ENCODE peak calls at places on chromosomes 6 and 20, in ten cellular contexts. S is cardiac muscle cell, E is GM23248, W is mammary epithelial cell, R is endodermal cell, N is heart right ventricle, O is SJSA1, A is psoas muscle, B is ovary, X is transverse colon. U is an unnamed sample. For H3K27me3 and H3K36me3, the result is how much of the 10 kb centered on the place peaks cover.

GRCh38 chr6:11600251-11600650 is 62.7 kb downstream of the TMEM170B start:
- DNase-seq in S (no peak), E (no peak), W (no peak), R (no peak), N (no peak), O (no peak), A (no peak), B (no peak), X (no peak), U (no peak)

GRCh38 chr6:81906041-81906440 is 153.6 kb upstream of the TENT5A start:
- DNase-seq in S (no peak), E (no peak), W (no peak), R (no peak), N (no peak), O (no peak), A (no peak), B (no peak), X (no peak), U (no peak)

GRCh38 chr20:49028684-49029083 is 17.4 kb upstream of the CSE1L start:
- DNase-seq in S (peak), E (peak), W (peak), R (peak), N (no peak), O (no peak), A (no peak), B (no peak), X (no peak), U (no peak)

GRCh38 chr20:43919686-43920403 is 5.2 kb downstream of the TOX2 start:
- DNase-seq in S (no peak), E (no peak), W (no peak), R (no peak), N (no peak), O (no peak), A (no peak), B (no peak), X (no peak), U (no peak)

GRCh38 chr6:140140891-140141290 is 766.4 kb upstream of the CITED2 start:
- DNase-seq in S (no peak), E (no peak), W (no peak), R (no peak), N (no peak), O (no peak), A (no peak), B (no peak), X (no peak), U (no peak)

GRCh38 chr6:108876929-108877775 is 28.9 kb downstream of the ARMC2 start:
- DNase-seq in S (peak), E (peak), W (no peak), R (no peak), N (peak), O (no peak), A (peak), B (peak), X (peak), U (no peak)

GRCh38 chr6:124294572-124294971 is 490.9 kb downstream of the NKAIN2 start:
- DNase-seq in S (peak), E (no peak), W (peak), R (no peak), N (no peak), O (no peak), A (no peak), B (no peak), X (no peak), U (no peak)

GRCh38 chr20:8880085-8880853 is 188.6 kb upstream of the PLCB4 start:
- DNase-seq in S (no peak), E (no peak), W (no peak), R (no peak), N (no peak), O (no peak), A (no peak), B (no peak), X (no peak), U (no peak)

GRCh38 chr6:31070711-31071197 is 41.6 kb downstream of the C6orf15 start:
- DNase-seq in S (peak), E (peak), W (peak), R (peak), N (peak), O (peak), A (no peak), B (peak), X (no peak), U (no peak)

GRCh38 chr6:95923518-95923917 is 92.3 kb upstream of the FUT9 start:
- DNase-seq in S (no peak), E (peak), W (no peak), R (peak), N (no peak), O (no peak), A (no peak), B (no peak), X (no peak), U (no peak)

GRCh38 chr6:79949235-79949634 is 1.9 kb upstream of the ELOVL4 start:
- DNase-seq in S (peak), E (peak), W (peak), R (peak), N (peak), O (peak), A (no peak), B (peak), X (peak), U (no peak)

GRCh38 chr6:167469655-167470054 is 144.8 kb downstream of the TTLL2 start:
- DNase-seq in S (no peak), E (no peak), W (no peak), R (peak), N (peak), O (no peak), A (no peak), B (no peak), X (no peak), U (no peak)

GRCh38 chr6:143223895-143224294 is 163.2 kb downstream of the AIG1 start:
- DNase-seq in S (peak), E (no peak), W (no peak), R (peak), N (peak), O (no peak), A (peak), B (peak), X (peak), U (no peak)

GRCh38 chr20:64101731-64102621 is 5.4 kb downstream of the NPBWR2 start:
- DNase-seq in S (no peak), E (peak), W (no peak), R (peak), N (no peak), O (no peak), A (peak), B (no peak), X (peak), U (peak)

GRCh38 chr6:704037-704436 is 11.1 kb upstream of the EXOC2 start:
- DNase-seq in S (no peak), E (no peak), W (no peak), R (no peak), N (no peak), O (no peak), A (no peak), B (no peak), X (no peak), U (no peak)

GRCh38 chr6:90068835-90069478 is 174.7 kb downstream of the GJA10 start:
- DNase-seq in S (peak), E (no peak), W (no peak), R (no peak), N (no peak), O (no peak), A (no peak), B (no peak), X (no peak), U (no peak)

GRCh38 chr6:116278478-116278822 is 1.3 kb downstream of the TSPYL1 start:
- DNase-seq in S (no peak), E (no peak), W (no peak), R (no peak), N (no peak), O (no peak), A (no peak), B (no peak), X (no peak), U (no peak)

GRCh38 chr6:151027295-151027747 is 161.8 kb downstream of the MTHFD1L start:
- DNase-seq in S (no peak), E (no peak), W (no peak), R (no peak), N (no peak), O (no peak), A (no peak), B (no peak), X (no peak), U (no peak)

GRCh38 chr6:19427548-19427947 is 409.6 kb upstream of the ID4 start:
- DNase-seq in S (no peak), E (no peak), W (no peak), R (no peak), N (no peak), O (no peak), A (no peak), B (no peak), X (no peak), U (no peak)

GRCh38 chr6:108589244-108589730 is 28.6 kb downstream of the FOXO3 start:
- DNase-seq in S (peak), E (peak), W (peak), R (peak), N (peak), O (peak), A (peak), B (peak), X (peak), U (no peak)

GRCh38 chr20:38805958-38806854 is 709 bp downstream of the PPP1R16B start:
- DNase-seq in S (no peak), E (peak), W (no peak), R (peak), N (no peak), O (no peak), A (peak), B (no peak), X (peak), U (peak)

GRCh38 chr20:46056970-46057855 is 28.2 kb downstream of the SLC12A5 start:
- DNase-seq in S (peak), E (peak), W (peak), R (peak), N (peak), O (peak), A (peak), B (peak), X (no peak), U (no peak)

GRCh38 chr20:63857751-63858392 is 3.4 kb upstream of the ABHD16B start:
- DNase-seq in S (peak), E (peak), W (no peak), R (no peak), N (peak), O (no peak), A (no peak), B (peak), X (no peak), U (no peak)

GRCh38 chr6:129890164-129890563 is 29.0 kb upstream of the TMEM244 start:
- DNase-seq in S (no peak), E (peak), W (peak), R (no peak), N (no peak), O (no peak), A (no peak), B (no peak), X (no peak), U (no peak)

GRCh38 chr20:44471481-44471882 is 4.2 kb upstream of the TTPAL start:
- DNase-seq in S (peak), E (peak), W (peak), R (no peak), N (no peak), O (no peak), A (no peak), B (no peak), X (no peak), U (no peak)

GRCh38 chr6:97401533-97401932 is 118.5 kb upstream of the MMS22L start:
- DNase-seq in S (peak), E (peak), W (no peak), R (no peak), N (peak), O (no peak), A (no peak), B (no peak), X (no peak), U (no peak)

GRCh38 chr20:11266571-11266970 is 592.8 kb upstream of the JAG1 start:
- DNase-seq in S (no peak), E (no peak), W (peak), R (no peak), N (no peak), O (no peak), A (no peak), B (no peak), X (no peak), U (no peak)

GRCh38 chr6:45566882-45567281 is 189.1 kb upstream of the SUPT3H start:
- DNase-seq in S (peak), E (peak), W (peak), R (peak), N (no peak), O (peak), A (no peak), B (no peak), X (no peak), U (no peak)

GRCh38 chr6:5459346-5459745 is 198.0 kb downstream of the FARS2 start:
- DNase-seq in S (no peak), E (no peak), W (peak), R (no peak), N (no peak), O (no peak), A (no peak), B (no peak), X (no peak), U (no peak)

GRCh38 chr6:165799736-165800135 is 136.7 kb upstream of the PDE10A start:
- DNase-seq in S (peak), E (peak), W (no peak), R (no peak), N (peak), O (no peak), A (peak), B (no peak), X (no peak), U (no peak)

DNA sequence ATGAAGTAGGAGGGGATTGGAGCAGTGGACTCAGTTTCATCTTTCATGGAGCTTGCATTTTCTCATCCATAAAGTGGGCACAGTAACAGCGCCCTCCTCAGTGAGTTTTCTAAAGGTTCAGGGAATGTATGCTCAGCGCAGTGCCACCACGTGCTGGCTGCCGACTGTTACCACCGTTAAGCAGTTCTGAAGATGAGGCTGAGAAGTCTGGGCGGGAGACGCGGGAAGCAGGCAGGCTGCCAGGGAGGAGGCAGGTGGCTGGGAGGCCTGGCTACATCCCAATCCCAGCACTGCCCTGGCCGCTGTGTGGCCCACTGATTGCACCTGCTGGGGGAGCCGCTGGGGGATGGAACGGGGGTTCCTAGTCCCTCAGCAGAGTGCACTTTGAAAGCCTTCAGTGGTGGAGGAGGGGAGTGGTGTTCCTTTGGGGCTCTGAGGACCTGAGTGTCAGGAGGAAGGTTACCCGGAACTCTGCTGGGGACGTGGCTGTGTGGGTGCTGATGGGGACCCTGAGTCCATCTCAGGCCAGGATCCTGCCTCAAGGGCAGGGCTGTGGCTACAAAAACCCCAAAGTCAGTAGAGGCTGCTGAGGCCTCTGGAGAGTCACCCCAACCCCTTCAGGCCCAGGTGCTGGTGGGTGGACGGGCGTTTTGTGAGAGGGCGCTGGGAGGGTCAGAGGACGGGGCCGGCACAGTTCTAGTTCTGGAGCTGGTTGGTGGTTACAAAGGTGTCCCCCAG is 28.0 kb upstream of the PHACTR3 start:
- DNase-seq in S (no peak), E (no peak), W (no peak), R (peak), N (no peak), O (no peak), A (no peak), B (no peak), X (no peak), U (no peak)
- H3K27me3 ChIP-seq in S (under half), E (under half), W (under half), R (half or more), N (half or more), O (under half), A (under half), B (under half), X (half or more), U (under half)

GRCh38 chr20:1371830-1372539 is 20.9 kb downstream of the FKBP1A start:
- DNase-seq in S (no peak), E (no peak), W (no peak), R (no peak), N (no peak), O (peak), A (no peak), B (no peak), X (no peak), U (no peak)

GRCh38 chr20:1373036-1373435 is 19.8 kb downstream of the FKBP1A start:
- DNase-seq in S (no peak), E (no peak), W (no peak), R (no peak), N (peak), O (no peak), A (no peak), B (no peak), X (no peak), U (no peak)

GRCh38 chr20:1369970-1370369 is 22.9 kb downstream of the FKBP1A start:
- DNase-seq in S (no peak), E (no peak), W (no peak), R (no peak), N (no peak), O (no peak), A (no peak), B (no peak), X (no peak), U (no peak)

GRCh38 chr20:1370548-1371110 is 22.2 kb downstream of the FKBP1A start:
- DNase-seq in S (peak), E (peak), W (no peak), R (no peak), N (no peak), O (no peak), A (no peak), B (no peak), X (no peak), U (no peak)

DNA sequence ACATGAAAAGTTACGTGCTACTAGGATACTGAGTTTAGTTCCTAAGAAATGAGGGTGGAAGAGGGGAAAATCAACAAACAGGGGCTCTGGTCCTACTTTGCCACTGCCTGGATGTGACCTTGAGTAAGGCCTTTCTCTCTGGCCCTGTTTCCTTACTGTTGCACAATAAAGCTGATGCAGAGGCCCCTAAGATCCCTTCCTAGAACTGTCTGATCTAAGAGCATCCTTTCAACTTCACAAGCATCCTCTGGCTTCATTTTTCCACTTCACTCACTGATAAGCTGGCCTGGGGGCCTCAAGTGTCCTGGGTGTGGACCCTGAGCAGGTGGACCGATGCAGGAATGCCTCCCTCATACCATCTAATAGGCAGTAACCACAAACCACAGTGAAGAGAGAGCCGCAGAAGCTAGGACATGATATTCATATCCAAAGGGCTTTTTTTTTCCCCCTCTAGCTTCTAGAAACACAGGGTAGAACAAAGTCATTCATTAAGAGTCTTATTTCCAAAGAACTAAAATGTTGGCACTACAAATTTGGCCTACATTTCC is 21.5 kb downstream of the FKBP1A start:
- DNase-seq in S (no peak), E (peak), W (no peak), R (no peak), N (no peak), O (peak), A (no peak), B (peak), X (no peak), U (no peak)
- H3K27ac ChIP-seq in S (no peak), E (peak), W (no peak), R (no peak), N (peak), O (no peak), A (peak), B (no peak), X (peak), U (no peak)

GRCh38 chr20:32315399-32315798 is 37.9 kb downstream of the KIF3B start:
- DNase-seq in S (no peak), E (no peak), W (no peak), R (no peak), N (no peak), O (no peak), A (no peak), B (no peak), X (no peak), U (no peak)

GRCh38 chr20:32312718-32313424 is 35.4 kb downstream of the KIF3B start:
- DNase-seq in S (no peak), E (no peak), W (no peak), R (no peak), N (no peak), O (no peak), A (no peak), B (no peak), X (no peak), U (no peak)

GRCh38 chr20:32314768-32315167 is 37.3 kb downstream of the KIF3B start:
- DNase-seq in S (no peak), E (no peak), W (no peak), R (no peak), N (no peak), O (no peak), A (no peak), B (no peak), X (no peak), U (no peak)

GRCh38 chr20:32316667-32317066 is 39.2 kb downstream of the KIF3B start:
- DNase-seq in S (no peak), E (peak), W (peak), R (no peak), N (no peak), O (no peak), A (no peak), B (no peak), X (no peak), U (no peak)

DNA sequence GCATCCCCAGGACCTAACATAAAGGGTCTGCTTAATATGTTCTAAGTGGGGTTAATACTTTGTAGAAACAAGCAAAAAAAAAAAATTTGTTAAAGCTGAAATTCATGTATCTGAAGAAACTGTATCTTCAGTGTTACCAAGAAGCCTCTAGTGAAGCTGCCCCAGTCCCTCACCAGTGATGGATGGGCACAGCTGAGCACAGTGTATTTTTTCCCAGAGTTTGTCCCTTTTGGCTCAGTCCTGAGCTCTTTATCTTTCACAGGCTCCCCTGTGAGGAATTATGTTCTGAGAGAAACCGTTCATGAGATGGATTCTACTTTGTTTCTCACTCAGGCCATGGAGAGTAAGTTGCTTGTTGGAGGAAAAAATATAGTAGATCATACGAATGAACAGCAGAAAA is 38.4 kb downstream of the KIF3B start:
- DNase-seq in S (no peak), E (no peak), W (no peak), R (no peak), N (no peak), O (no peak), A (no peak), B (no peak), X (no peak), U (no peak)
- H3K36me3 ChIP-seq in S (under half), E (under half), W (under half), R (under half), N (half or more), O (under half), A (under half), B (under half), X (under half), U (under half)

GRCh38 chr20:10255846-10256245 is 37.2 kb downstream of the SNAP25 start:
- DNase-seq in S (no peak), E (no peak), W (no peak), R (no peak), N (no peak), O (no peak), A (no peak), B (no peak), X (no peak), U (no peak)
- H3K27me3 ChIP-seq in S (under half), E (under half), W (under half), R (under half), N (under half), O (under half), A (under half), B (under half), X (under half), U (under half)

GRCh38 chr6:26249959-26250805 is 114.8 kb upstream of the BTN3A2 start:
- DNase-seq in S (peak), E (peak), W (peak), R (peak), N (peak), O (peak), A (peak), B (no peak), X (peak), U (peak)
- H3K27ac ChIP-seq in S (peak), E (peak), W (peak), R (peak), N (peak), O (peak), A (no peak), B (no peak), X (peak), U (peak)

DNA sequence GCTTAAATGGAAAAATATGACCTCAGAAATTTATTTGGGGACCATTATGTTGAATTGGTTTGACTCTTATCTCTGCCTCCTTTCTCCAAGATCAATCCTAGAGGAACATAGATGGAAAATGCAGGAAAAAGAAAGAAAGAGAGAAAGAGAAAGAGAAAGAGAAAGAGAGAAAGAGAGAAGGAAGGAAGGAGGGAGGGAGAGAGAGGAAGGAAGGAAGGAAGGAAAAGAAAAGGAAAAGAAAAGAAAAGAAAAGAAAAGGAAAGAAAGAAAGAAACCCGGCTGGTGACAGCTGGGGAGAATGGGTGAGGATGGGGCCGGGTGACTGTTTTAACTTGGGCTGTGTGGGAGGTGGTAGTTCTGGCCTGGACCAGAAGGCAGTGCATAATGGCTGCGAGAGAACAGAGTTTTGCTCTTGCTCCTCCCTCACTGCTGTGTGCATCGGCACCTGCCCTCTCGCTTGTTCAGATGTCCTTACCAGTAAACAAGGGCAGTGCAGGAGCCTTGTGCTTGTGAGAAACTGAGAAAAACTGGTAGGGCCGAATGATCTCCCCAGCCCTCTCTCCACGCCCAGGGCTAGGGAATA is 24.7 kb downstream of the GLO1 start:
- DNase-seq in S (no peak), E (no peak), W (no peak), R (no peak), N (no peak), O (no peak), A (no peak), B (no peak), X (peak), U (no peak)
- H3K36me3 ChIP-seq in S (under half), E (under half), W (under half), R (half or more), N (half or more), O (half or more), A (under half), B (under half), X (under half), U (under half)